ENCODE peak calls at places on chromosomes 3 and 15, in six cellular contexts. G, H, W, P, X and Q are unnamed samples.

GRCh38 chr3:183131186-183131585 is 31.3 kb downstream of the LAMP3 start:
- DNase-seq in G (no peak), H (no peak), W (no peak), P (no peak), X (no peak), Q (no peak)

GRCh38 chr15:101156061-101156460 is 95.8 kb downstream of the CHSY1 start:
- DNase-seq in G (no peak), H (no peak), W (no peak), P (peak), X (no peak), Q (no peak)

GRCh38 chr3:77171026-77171425 is 131.1 kb downstream of the ROBO2 start:
- DNase-seq in G (no peak), H (no peak), W (no peak), P (no peak), X (no peak), Q (no peak)

GRCh38 chr3:31833391-31834165 is 147.5 kb downstream of the OSBPL10 start:
- DNase-seq in G (no peak), H (no peak), W (no peak), P (no peak), X (no peak), Q (no peak)

GRCh38 chr15:40217166-40217785 is 21.6 kb upstream of the PAK6 start:
- DNase-seq in G (no peak), H (peak), W (no peak), P (no peak), X (no peak), Q (peak)

GRCh38 chr15:92631721-92632120 is 23.9 kb downstream of the FAM174B start:
- DNase-seq in G (no peak), H (no peak), W (no peak), P (peak), X (no peak), Q (no peak)

GRCh38 chr3:140530603-140531002 is 147.3 kb upstream of the TRIM42 start:
- DNase-seq in G (no peak), H (peak), W (no peak), P (no peak), X (no peak), Q (no peak)

GRCh38 chr3:188071636-188072035 is 82.3 kb upstream of the LPP start:
- DNase-seq in G (no peak), H (no peak), W (no peak), P (no peak), X (no peak), Q (no peak)

GRCh38 chr3:118401887-118402286 is 632.8 kb downstream of the IGSF11 start:
- DNase-seq in G (no peak), H (no peak), W (no peak), P (no peak), X (no peak), Q (no peak)